ENCODE peak calls at places on chromosome 11, in five cellular contexts. F is MCF 10A, V is putamen, O is RPMI7951, X is NAMALWA. J is an unnamed sample.

GRCh38 chr11:33944345-33944692 is 52.4 kb upstream of the LMO2 start:
- DNase-seq in F (no peak), V (no peak), O (no peak), X (no peak), J (no peak)

GRCh38 chr11:66418168-66418985 is 2.5 kb upstream of the NPAS4 start:
- DNase-seq in F (peak), V (peak), O (peak), X (peak), J (peak)

GRCh38 chr11:103450241-103450640 is 341.0 kb downstream of the DYNC2H1 start:
- DNase-seq in F (no peak), V (no peak), O (no peak), X (no peak), J (no peak)

GRCh38 chr11:36016263-36016662 is 72.4 kb downstream of the LDLRAD3 start:
- DNase-seq in F (no peak), V (no peak), O (no peak), X (no peak), J (no peak)

GRCh38 chr11:36411202-36411640 is 98.9 kb downstream of the TRAF6 start:
- DNase-seq in F (no peak), V (peak), O (no peak), X (peak), J (no peak)

GRCh38 chr11:10864688-10865087 is 6.8 kb upstream of the ZBED5 start:
- DNase-seq in F (no peak), V (no peak), O (no peak), X (no peak), J (no peak)

GRCh38 chr11:61756452-61757212 is 4.2 kb downstream of the MYRF start:
- DNase-seq in F (no peak), V (no peak), O (peak), X (no peak), J (no peak)

GRCh38 chr11:2714871-2715270 is 15.1 kb upstream of the KCNQ1OT1 start:
- DNase-seq in F (no peak), V (no peak), O (no peak), X (no peak), J (no peak)

GRCh38 chr11:73001615-73002014 is 140.5 kb downstream of the FCHSD2 start:
- DNase-seq in F (peak), V (no peak), O (no peak), X (no peak), J (no peak)

GRCh38 chr11:3197044-3197715 is 21.4 kb downstream of the MRGPRG start:
- DNase-seq in F (no peak), V (no peak), O (no peak), X (no peak), J (no peak)

GRCh38 chr11:64924910-64925284 is 408 bp downstream of the PPP2R5B start:
- DNase-seq in F (no peak), V (peak), O (peak), X (no peak), J (no peak)

GRCh38 chr11:134528453-134528852 is 116.4 kb upstream of the B3GAT1 start:
- DNase-seq in F (no peak), V (no peak), O (no peak), X (no peak), J (no peak)

GRCh38 chr11:47355283-47356128 is 3.0 kb upstream of the MYBPC3 start:
- DNase-seq in F (peak), V (peak), O (peak), X (peak), J (peak)

GRCh38 chr11:104343578-104343977 is 179.6 kb upstream of the PDGFD start:
- DNase-seq in F (peak), V (no peak), O (no peak), X (peak), J (no peak)

GRCh38 chr11:101974255-101974654 is 57.9 kb upstream of the ANGPTL5 start:
- DNase-seq in F (no peak), V (no peak), O (no peak), X (no peak), J (no peak)

GRCh38 chr11:117232911-117233409 is 489 bp downstream of the RNF214 start:
- DNase-seq in F (no peak), V (no peak), O (no peak), X (peak), J (no peak)

GRCh38 chr11:44484211-44484610 is 81.3 kb upstream of the CD82 start:
- DNase-seq in F (peak), V (no peak), O (peak), X (no peak), J (peak)

GRCh38 chr11:107719062-107719461 is 7.2 kb upstream of the SLN start:
- DNase-seq in F (no peak), V (no peak), O (no peak), X (no peak), J (no peak)

GRCh38 chr11:120674537-120674936 is 163.0 kb downstream of the GRIK4 start:
- DNase-seq in F (no peak), V (no peak), O (peak), X (no peak), J (no peak)

GRCh38 chr11:69652999-69653398 is 12.0 kb downstream of the CCND1 start:
- DNase-seq in F (no peak), V (no peak), O (no peak), X (no peak), J (no peak)

GRCh38 chr11:6737872-6738466 is 33.8 kb downstream of the OR2AG2 start:
- DNase-seq in F (peak), V (peak), O (peak), X (peak), J (peak)

GRCh38 chr11:121282376-121282775 is 10.2 kb upstream of the SC5D start:
- DNase-seq in F (peak), V (no peak), O (peak), X (no peak), J (no peak)

GRCh38 chr11:102527701-102528100 is 2.8 kb downstream of the MMP7 start:
- DNase-seq in F (no peak), V (no peak), O (peak), X (no peak), J (peak)

GRCh38 chr11:36376888-36377758 is 81.0 kb downstream of the PRR5L start:
- DNase-seq in F (peak), V (peak), O (peak), X (no peak), J (peak)

GRCh38 chr11:116895053-116895757 is 57.8 kb upstream of the APOA1 start:
- DNase-seq in F (no peak), V (no peak), O (peak), X (no peak), J (no peak)

GRCh38 chr11:62119569-62119968 is 4.2 kb upstream of the INCENP start:
- DNase-seq in F (no peak), V (no peak), O (no peak), X (no peak), J (no peak)

GRCh38 chr11:77155082-77155475 is 27.0 kb downstream of the MYO7A start:
- DNase-seq in F (no peak), V (no peak), O (no peak), X (no peak), J (no peak)

GRCh38 chr11:120335596-120335927 is 651 bp upstream of the ARHGEF12 start:
- DNase-seq in F (no peak), V (no peak), O (no peak), X (no peak), J (no peak)

GRCh38 chr11:82763167-82763566 is 29.5 kb upstream of the FAM181B start:
- DNase-seq in F (no peak), V (no peak), O (no peak), X (no peak), J (no peak)

J was measured in foreskin keratinocyte.